ENCODE peak calls at places on chromosomes 13 and 19, in eight cellular contexts. G is COLO829; R is H9; N is HS-5; D is GM13977; A is stimulated activated CD4-positive, alpha-beta T cell treated with anti-CD3 and anti-CD28 coated beads, TNF-alpha, amount 100 ng/mL, for 24 hours; I is stimulated activated naive B cell treated with anti-CD40 and anti-IgM and Interleukin-4, amounts not matched to agents 10 μg/mL and 1 μg/mL and 100 μg/mL, for 72 hours; T is IMR-90. Z is an unnamed sample.
A peak's percentile ranks its signal among the peaks of the same experiment; 100 is the strongest.

GRCh38 chr13:28401303-28402056 is 93.4 kb downstream of the FLT1 start:
- DNase-seq in D (peak; percentile 32), T (peak; percentile 75), I (no peak), N (peak; percentile 4), G (no peak), A (no peak), R (no peak), Z (no peak)

GRCh38 chr13:30147380-30147779 is 160.0 kb downstream of the KATNAL1 start:
- DNase-seq in A (no peak), I (no peak), T (no peak), R (no peak), N (no peak), D (no peak), G (no peak), Z (no peak)

GRCh38 chr19:48837586-48838191 is 1.4 kb upstream of the HSD17B14 start:
- DNase-seq in R (peak; percentile 57), A (no peak), G (no peak), N (no peak), T (no peak), I (no peak), D (no peak), Z (peak; percentile 67)

GRCh38 chr19:3792114-3792513 is 5.9 kb upstream of the MATK start:
- DNase-seq in N (no peak), I (no peak), A (no peak), T (no peak), D (no peak), R (no peak), G (no peak), Z (no peak)

GRCh38 chr13:27573265-27573664 is 47.1 kb downstream of the LNX2 start:
- DNase-seq in T (peak; percentile 75), A (no peak), I (no peak), G (no peak), N (no peak), R (no peak), D (no peak), Z (no peak)

GRCh38 chr19:709196-709964 is 645 bp downstream of the PALM start:
- DNase-seq in D (no peak), I (no peak), G (no peak), N (no peak), T (no peak), R (no peak), A (no peak), Z (peak; percentile 77)

GRCh38 chr19:55474269-55475265 is 1.9 kb upstream of the ZNF628 start:
- DNase-seq in G (no peak), N (no peak), R (peak; percentile 25), A (no peak), T (no peak), D (no peak), I (no peak), Z (no peak)

GRCh38 chr19:30391554-30392551 is 19.7 kb downstream of the ZNF536 start:
- DNase-seq in A (no peak), D (no peak), R (peak; percentile 41), T (no peak), G (peak; percentile 94), I (no peak), N (no peak), Z (peak; percentile 64)

GRCh38 chr19:35098413-35099049 is 17.1 kb upstream of the FXYD3 start:
- DNase-seq in R (no peak), G (no peak), T (no peak), D (no peak), I (no peak), A (no peak), N (no peak), Z (no peak)

GRCh38 chr19:42478765-42479307 is 36.1 kb upstream of the CXCL17 start:
- DNase-seq in T (no peak), I (no peak), R (no peak), G (no peak), D (no peak), N (no peak), A (no peak), Z (no peak)

GRCh38 chr13:103935117-103935516 is 868.9 kb upstream of the SLC10A2 start:
- DNase-seq in G (no peak), N (no peak), T (no peak), A (no peak), I (no peak), R (no peak), D (no peak), Z (no peak)

GRCh38 chr19:7831452-7831851 is 1.4 kb downstream of the EVI5L start:
- DNase-seq in I (no peak), N (no peak), R (peak; percentile 79), A (no peak), T (peak; percentile 34), D (peak; percentile 38), G (peak; percentile 50), Z (peak; percentile 93)

GRCh38 chr19:43525836-43526771 is 897 bp downstream of the ETHE1 start:
- DNase-seq in T (peak; percentile 9), D (no peak), G (no peak), A (peak; percentile 34), N (no peak), I (no peak), R (peak; percentile 40), Z (peak; percentile 64)

GRCh38 chr13:38871275-38871674 is 119.4 kb downstream of the STOML3 start:
- DNase-seq in D (no peak), G (no peak), N (no peak), A (no peak), R (no peak), I (no peak), T (no peak), Z (no peak)

GRCh38 chr19:15464394-15465385 is at the start of gene RASAL3:
- DNase-seq in I (peak; percentile 53), A (peak; percentile 67), T (no peak), R (peak; percentile 59), D (peak; percentile 66), N (no peak), G (no peak), Z (no peak)